ENCODE peak calls at places on chromosomes 2 and 18, in nine cellular contexts. L, D, X, G, T, Q, S, H and A are unnamed samples.
A peak's percentile ranks its signal among the peaks of the same experiment; 100 is the strongest.

GRCh38 chr2:178111743-178112142 is 494 bp upstream of the RBM45 start:
- DNase-seq in H (no peak), S (no peak), T (no peak), D (no peak), Q (no peak), G (no peak), L (no peak), X (no peak), A (no peak)

GRCh38 chr2:62704654-62705006 is 883 bp upstream of the EHBP1 start:
- DNase-seq in Q (no peak), H (no peak), X (no peak), G (no peak), S (no peak), D (no peak), L (no peak), T (no peak), A (no peak)

GRCh38 chr2:186950694-186951093 is 101.7 kb upstream of the ZSWIM2 start:
- DNase-seq in X (peak; percentile 71), Q (peak; percentile 69), L (no peak), G (no peak), S (no peak), H (no peak), T (no peak), D (no peak), A (no peak)

GRCh38 chr2:186979439-186980116 is 130.6 kb upstream of the ZSWIM2 start:
- DNase-seq in T (no peak), L (no peak), X (no peak), Q (no peak), S (no peak), G (no peak), D (no peak), H (no peak), A (no peak)

GRCh38 chr18:72056171-72056570 is 488.0 kb downstream of the CBLN2 start:
- DNase-seq in Q (no peak), H (peak; percentile 18), G (no peak), X (no peak), T (no peak), L (no peak), S (no peak), D (no peak), A (no peak)

GRCh38 chr2:30608643-30609042 is 161.6 kb downstream of the LCLAT1 start:
- DNase-seq in D (no peak), Q (no peak), L (no peak), T (no peak), H (no peak), X (peak; percentile 6), G (no peak), S (no peak), A (no peak)

GRCh38 chr2:162301151-162301804 is 17.2 kb downstream of the IFIH1 start:
- DNase-seq in S (peak; percentile 69), T (peak; percentile 11), Q (peak; percentile 60), G (peak; percentile 54), D (peak; percentile 43), L (no peak), X (peak; percentile 82), H (peak; percentile 35), A (peak; percentile 70)

GRCh38 chr18:58195278-58195721 is 151.3 kb downstream of the NEDD4L start:
- DNase-seq in G (peak; percentile 2), H (peak; percentile 86), T (no peak), S (peak; percentile 13), Q (no peak), L (no peak), D (peak; percentile 23), X (peak; percentile 32), A (peak; percentile 11)

GRCh38 chr2:170123593-170123992 is 54.4 kb upstream of the MYO3B start:
- DNase-seq in L (no peak), T (no peak), H (no peak), X (peak; percentile 25), S (no peak), G (no peak), D (no peak), Q (peak; percentile 53), A (no peak)

GRCh38 chr2:140988597-140988996 is 1142.2 kb downstream of the LRP1B start:
- DNase-seq in T (no peak), G (no peak), S (no peak), D (no peak), L (no peak), Q (peak; percentile 36), H (no peak), X (peak; percentile 58), A (no peak)

GRCh38 chr18:2805970-2806943 is 40.5 kb upstream of the EMILIN2 start:
- DNase-seq in S (no peak), X (peak; percentile 34), Q (peak; percentile 39), T (no peak), D (no peak), L (no peak), H (no peak), G (no peak), A (no peak)

GRCh38 chr2:203019142-203019541 is 4.5 kb downstream of the NBEAL1 start:
- DNase-seq in X (no peak), S (no peak), Q (no peak), T (no peak), L (no peak), D (no peak), G (no peak), H (no peak), A (no peak)

GRCh38 chr2:144801325-144801724 is 281.4 kb upstream of the ZEB2 start:
- DNase-seq in T (no peak), D (no peak), G (no peak), H (no peak), X (no peak), Q (no peak), S (no peak), L (no peak), A (no peak)